ENCODE peak calls at places on chromosomes 6 and 20, in five cellular contexts. R is right cardiac atrium; C is MM.1S; A is CD4-positive, alpha-beta T cell; Y is transverse colon. L is an unnamed sample.

GRCh38 chr20:2879148-2879547 is 5.9 kb downstream of the PTPRA start:
- DNase-seq in R (no peak), C (no peak), A (no peak), Y (no peak), L (no peak)

GRCh38 chr20:55069951-55070350 is 594.6 kb downstream of the DOK5 start:
- DNase-seq in R (no peak), C (no peak), A (no peak), Y (no peak), L (no peak)

GRCh38 chr6:87152528-87152950 is 2.8 kb upstream of the ZNF292 start:
- DNase-seq in R (no peak), C (no peak), A (no peak), Y (no peak), L (no peak)

GRCh38 chr6:77403424-77403823 is 59.9 kb downstream of the HTR1B start:
- DNase-seq in R (no peak), C (no peak), A (no peak), Y (no peak), L (no peak)

GRCh38 chr6:170096803-170097504 is 193.9 kb downstream of the DLL1 start:
- DNase-seq in R (no peak), C (no peak), A (no peak), Y (no peak), L (peak; percentile 34)

GRCh38 chr6:113185299-113185698 is 671.8 kb upstream of the MARCKS start:
- DNase-seq in R (no peak), C (no peak), A (no peak), Y (no peak), L (no peak)

GRCh38 chr6:71602385-71602949 is 283.9 kb upstream of the RIMS1 start:
- DNase-seq in R (no peak), C (no peak), A (no peak), Y (no peak), L (no peak)

GRCh38 chr6:53581161-53581560 is 36.3 kb upstream of the GCLC start:
- DNase-seq in R (no peak), C (no peak), A (no peak), Y (no peak), L (no peak)

GRCh38 chr6:70956451-70957283 is at the start of gene B3GAT2:
- DNase-seq in R (no peak), C (no peak), A (no peak), Y (no peak), L (no peak)

GRCh38 chr6:127119361-127120108 is 1.1 kb downstream of the RSPO3 start:
- DNase-seq in R (peak; percentile 29), C (peak; percentile 21), A (no peak), Y (no peak), L (peak; percentile 59)

GRCh38 chr6:108127826-108128225 is 38.0 kb upstream of the NR2E1 start:
- DNase-seq in R (no peak), C (no peak), A (no peak), Y (no peak), L (no peak)

GRCh38 chr6:148869589-148869988 is 122.8 kb downstream of the UST start:
- DNase-seq in R (no peak), C (no peak), A (no peak), Y (no peak), L (peak; percentile 82)
- H3K27me3 ChIP-seq in R (no peaks in the 10 kb centered on the region), C (no peaks in the 10 kb centered on the region), A (no peaks in the 10 kb centered on the region), Y (no peaks in the 10 kb centered on the region), L (no peaks in the 10 kb centered on the region)

DNA sequence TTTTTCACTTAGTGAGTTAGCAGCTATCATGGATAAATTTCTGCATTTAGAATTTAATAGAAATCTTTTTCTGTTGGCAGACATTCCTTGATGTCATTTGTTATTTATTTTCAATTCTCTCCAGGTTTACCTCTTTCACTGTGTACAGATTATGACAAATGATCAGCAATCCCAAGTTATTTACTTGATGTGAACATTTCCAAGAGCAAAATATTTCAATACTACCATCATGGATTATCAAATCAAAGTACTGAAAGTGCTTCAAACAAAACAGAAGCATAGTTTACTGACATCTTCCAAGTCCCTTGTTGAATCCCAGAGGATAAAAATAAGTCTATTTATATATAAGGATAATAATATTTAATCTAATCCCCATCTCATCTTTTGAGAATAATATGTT is 852.2 kb upstream of the CITED2 start:
- DNase-seq in R (no peak), C (no peak), A (no peak), Y (no peak), L (no peak)
- H3K27ac ChIP-seq in R (no peak overlapping the region), C (no peak overlapping the region), A (no peak overlapping the region), Y (no peak overlapping the region), L (no peak overlapping the region)

GRCh38 chr20:60256811-60257210 is 298.6 kb downstream of the CDH26 start:
- DNase-seq in R (no peak), C (no peak), A (no peak), Y (no peak), L (no peak)
- H3K27me3 ChIP-seq in R (no peaks in the 10 kb centered on the region), C (no peaks in the 10 kb centered on the region), A (no peaks in the 10 kb centered on the region), Y (no peaks in the 10 kb centered on the region), L (no peaks in the 10 kb centered on the region)

DNA sequence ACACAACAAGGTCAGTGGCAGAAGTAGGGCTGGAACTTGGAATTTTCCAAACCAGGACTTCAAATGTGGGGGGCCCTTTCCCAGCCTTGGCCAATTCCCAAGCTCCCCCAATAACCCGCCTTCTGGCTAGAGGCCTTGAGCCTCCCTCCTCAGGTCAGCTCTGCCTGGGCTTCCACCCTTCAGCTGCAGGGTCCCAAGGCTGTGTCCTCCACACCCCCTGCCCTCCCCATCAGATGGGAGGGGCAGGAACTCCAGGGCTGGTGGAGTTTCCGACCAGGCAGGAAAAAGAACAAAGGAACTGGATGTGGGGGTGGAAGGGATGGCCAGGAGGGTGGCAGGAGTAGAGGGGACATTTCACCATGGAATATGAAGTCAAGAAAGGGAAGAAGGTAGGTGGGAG is at the start of gene CCM2L:
- DNase-seq in R (peak; percentile 60), C (no peak), A (no peak), Y (no peak), L (no peak)
- H3K27ac ChIP-seq in R (peak within 1 kb of the TSS; percentile 85), C (no peak within 1 kb of the TSS), A (no peak within 1 kb of the TSS), Y (peak within 1 kb of the TSS; percentile 17), L (no peak within 1 kb of the TSS)

DNA sequence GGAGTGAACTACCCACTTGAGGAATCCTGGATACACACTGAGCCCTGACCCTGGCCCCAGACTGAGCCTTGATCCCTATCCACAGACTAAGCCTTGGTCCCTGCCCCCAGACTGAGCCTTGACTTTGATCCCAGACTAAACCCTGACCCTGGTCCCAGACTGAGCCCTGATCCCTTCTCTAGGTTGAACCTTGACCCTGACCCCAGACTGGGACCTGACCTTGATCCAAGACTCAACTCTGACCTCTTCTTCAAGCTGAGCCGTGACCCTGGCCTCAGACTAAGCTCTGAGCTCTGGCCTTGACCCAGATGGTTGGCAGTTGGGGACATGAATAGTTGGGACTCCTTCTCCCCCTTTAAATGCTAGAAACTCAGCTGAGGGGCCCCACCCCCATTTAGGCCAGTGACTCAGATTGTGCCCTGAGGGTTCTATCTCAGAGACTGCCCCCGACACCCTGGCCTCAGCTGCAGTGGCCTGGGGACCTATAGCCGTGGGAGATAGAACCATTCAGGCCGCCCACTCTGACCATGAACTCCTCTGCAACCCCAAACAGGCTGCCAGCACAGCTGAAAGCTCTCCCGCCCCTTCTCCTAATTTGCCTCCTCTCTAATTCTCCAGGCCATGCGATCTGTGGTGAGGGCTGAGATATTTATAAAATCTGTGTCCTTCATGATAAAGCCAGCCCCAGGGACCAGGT is 84.7 kb downstream of the DLGAP4 start:
- DNase-seq in R (no peak), C (no peak), A (no peak), Y (no peak), L (no peak)
- H3K27me3 ChIP-seq in R (no peaks in the 10 kb centered on the region), C (peaks cover 49% of the 10 kb centered on the region), A (no peaks in the 10 kb centered on the region), Y (no peaks in the 10 kb centered on the region), L (no peaks in the 10 kb centered on the region)

GRCh38 chr6:2783188-2783957 is 18.2 kb downstream of the WRNIP1 start:
- DNase-seq in R (no peak), C (no peak), A (no peak), Y (peak; percentile 41), L (no peak)

GRCh38 chr6:2781685-2782355 is 16.6 kb downstream of the WRNIP1 start:
- DNase-seq in R (no peak), C (no peak), A (no peak), Y (no peak), L (no peak)

GRCh38 chr6:2784061-2784460 is 18.9 kb downstream of the WRNIP1 start:
- DNase-seq in R (no peak), C (no peak), A (no peak), Y (no peak), L (no peak)

GRCh38 chr6:2782825-2783187 is 17.6 kb downstream of the WRNIP1 start:
- DNase-seq in R (no peak), C (no peak), A (no peak), Y (no peak), L (no peak)

DNA sequence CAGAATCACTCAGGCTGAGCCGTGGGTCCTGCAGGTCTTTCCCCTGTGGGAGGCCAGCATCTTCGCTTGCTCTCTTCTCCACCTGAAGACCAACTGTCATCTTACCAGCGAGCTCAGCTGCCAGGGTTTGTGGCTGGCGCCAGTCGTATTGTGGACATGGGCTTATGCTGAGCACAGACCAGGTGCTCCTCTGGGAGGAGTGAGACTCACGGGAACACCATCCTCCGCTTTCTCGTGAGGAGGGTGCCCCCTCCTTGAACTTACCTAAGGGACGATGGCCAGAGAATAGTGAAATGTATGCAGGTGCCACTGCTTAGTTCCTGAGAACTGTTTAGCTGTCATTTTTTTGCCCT is 17.1 kb downstream of the WRNIP1 start:
- DNase-seq in R (no peak), C (no peak), A (no peak), Y (no peak), L (no peak)
- H3K27ac ChIP-seq in R (no peak overlapping the region), C (no peak overlapping the region), A (no peak overlapping the region), Y (no peak overlapping the region), L (no peak overlapping the region)

GRCh38 chr6:1313364-1313754 is 1.5 kb downstream of the FOXQ1 start:
- DNase-seq in R (no peak), C (no peak), A (no peak), Y (no peak), L (no peak)

GRCh38 chr6:1313755-1314503 is 2.0 kb downstream of the FOXQ1 start:
- DNase-seq in R (no peak), C (no peak), A (no peak), Y (peak; percentile 63), L (no peak)

GRCh38 chr6:1315560-1316386 is 3.9 kb downstream of the FOXQ1 start:
- DNase-seq in R (no peak), C (no peak), A (no peak), Y (no peak), L (no peak)

GRCh38 chr6:1315201-1315559 is 3.3 kb downstream of the FOXQ1 start:
- DNase-seq in R (no peak), C (no peak), A (no peak), Y (no peak), L (no peak)

GRCh38 chr6:1314617-1315016 is 2.7 kb downstream of the FOXQ1 start:
- DNase-seq in R (no peak), C (no peak), A (no peak), Y (no peak), L (no peak)
- H3K27me3 ChIP-seq in R (no peaks in the 10 kb centered on the region), C (peaks cover 36% of the 10 kb centered on the region), A (peaks cover 53% of the 10 kb centered on the region), Y (peaks cover 71% of the 10 kb centered on the region), L (peaks cover 2% of the 10 kb centered on the region)